ENCODE peak calls at places on chromosomes 12 and 14, in five cellular contexts. M, R, C, O and G are unnamed samples.

GRCh38 chr12:108266131-108266530 is 73.0 kb downstream of the CMKLR1 start:
- DNase-seq in M (no peak), R (no peak), C (no peak), O (no peak), G (no peak)

GRCh38 chr12:12403264-12404248 is 46.7 kb downstream of the BORCS5 start:
- DNase-seq in M (no peak), R (no peak), C (peak; percentile 97), O (no peak), G (no peak)

GRCh38 chr14:65961004-65961403 is 525.2 kb upstream of the CCDC196 start:
- DNase-seq in M (peak; percentile 70), R (peak; percentile 55), C (no peak), O (no peak), G (peak; percentile 17)

GRCh38 chr14:96253140-96253539 is 2.9 kb upstream of the BDKRB1 start:
- DNase-seq in M (no peak), R (no peak), C (no peak), O (no peak), G (no peak)

GRCh38 chr12:55935742-55936151 is 4.8 kb downstream of the DGKA start:
- DNase-seq in M (no peak), R (no peak), C (no peak), O (peak; percentile 66), G (no peak)

GRCh38 chr12:51622564-51622963 is 31.5 kb downstream of the SCN8A start:
- DNase-seq in M (no peak), R (no peak), C (no peak), O (no peak), G (no peak)

GRCh38 chr12:113467154-113467513 is 4.5 kb downstream of the LHX5 start:
- DNase-seq in M (no peak), R (no peak), C (no peak), O (no peak), G (no peak)

GRCh38 chr12:20577054-20577453 is 118.1 kb upstream of the SLCO1C1 start:
- DNase-seq in M (no peak), R (no peak), C (no peak), O (no peak), G (no peak)

GRCh38 chr14:87615822-87616679 is 376.9 kb downstream of the GALC start:
- DNase-seq in M (peak; percentile 56), R (peak; percentile 64), C (peak; percentile 44), O (no peak), G (peak; percentile 13)

GRCh38 chr14:90820958-90821357 is 4.7 kb upstream of the TTC7B start:
- DNase-seq in M (no peak), R (no peak), C (no peak), O (no peak), G (no peak)

GRCh38 chr14:49623941-49624806 is 3.6 kb downstream of the MGAT2 start:
- DNase-seq in M (no peak), R (no peak), C (no peak), O (no peak), G (no peak)

GRCh38 chr14:33646692-33647260 is 304.1 kb downstream of the EGLN3 start:
- DNase-seq in M (no peak), R (no peak), C (no peak), O (no peak), G (no peak)

GRCh38 chr12:96121271-96121711 is 72.9 kb upstream of the ELK3 start:
- DNase-seq in M (no peak), R (no peak), C (no peak), O (no peak), G (no peak)

GRCh38 chr14:73428354-73428824 is 30.0 kb downstream of the NUMB start:
- DNase-seq in M (no peak), R (no peak), C (peak; percentile 72), O (no peak), G (no peak)

GRCh38 chr12:117050060-117050459 is 49.2 kb downstream of the TESC start:
- DNase-seq in M (no peak), R (no peak), C (no peak), O (no peak), G (no peak)

GRCh38 chr12:132814232-132814631 is 14.4 kb downstream of the GOLGA3 start:
- DNase-seq in M (no peak), R (no peak), C (no peak), O (no peak), G (no peak)

GRCh38 chr14:101102875-101103274 is 199.4 kb upstream of the RTL1 start:
- DNase-seq in M (peak; percentile 2), R (no peak), C (no peak), O (no peak), G (no peak)